ENCODE peak calls at places on chromosomes 11 and 22, in nine cellular contexts. J, W, Z, Y, L, G, M, N and B are unnamed samples.

GRCh38 chr11:27699242-27699925 is 871 bp downstream of the BDNF start:
- DNase-seq in M (no peak), G (no peak), Y (no peak), J (no peak), N (no peak), W (no peak), L (no peak), Z (no peak), B (peak; percentile 53)

GRCh38 chr11:116072776-116073175 is 568.6 kb upstream of the CADM1 start:
- DNase-seq in L (no peak), Z (peak; percentile 19), Y (peak; percentile 9), N (no peak), M (no peak), G (no peak), W (no peak), J (no peak), B (no peak)

GRCh38 chr11:8671242-8671641 is 11.2 kb downstream of the TRIM66 start:
- DNase-seq in Z (no peak), G (no peak), J (peak; percentile 51), Y (peak; percentile 30), L (no peak), M (peak; percentile 52), N (peak; percentile 67), W (no peak), B (peak; percentile 99)

GRCh38 chr11:13329670-13330401 is 52.2 kb downstream of the BMAL1 start:
- DNase-seq in Y (peak; percentile 26), M (no peak), J (no peak), G (no peak), Z (no peak), W (peak; percentile 84), N (no peak), L (no peak), B (peak; percentile 31)

GRCh38 chr11:94597896-94598295 is 30.7 kb downstream of the PIWIL4 start:
- DNase-seq in M (no peak), N (no peak), Y (peak; percentile 23), G (no peak), J (no peak), L (no peak), W (no peak), Z (no peak), B (no peak)

GRCh38 chr11:108906329-108906728 is 241.5 kb downstream of the DDX10 start:
- DNase-seq in L (no peak), Y (no peak), N (no peak), M (peak; percentile 44), Z (no peak), W (no peak), G (no peak), J (no peak), B (peak; percentile 94)

GRCh38 chr22:29615705-29616104 is 12.3 kb downstream of the NF2 start:
- DNase-seq in J (no peak), M (no peak), L (no peak), Y (no peak), W (no peak), G (no peak), Z (no peak), N (no peak), B (peak; percentile 9)

GRCh38 chr11:119115484-119116234 is 5.7 kb upstream of the HINFP start:
- DNase-seq in W (no peak), J (no peak), L (no peak), N (no peak), Y (no peak), G (no peak), M (no peak), Z (no peak), B (no peak)